ENCODE peak calls at places on chromosome 17, in six cellular contexts. One of them, this sample, is unnamed.
A peak's percentile ranks its signal among the peaks of the same experiment; 100 is the strongest.

GRCh38 chr17:40190197-40191021 is 13.1 kb downstream of the RAPGEFL1 start:
- DNase-seq in CD8-positive, alpha-beta memory T cell: no peak
- DNase-seq in uterus: no peak
- DNase-seq in CD8-positive, alpha-beta T cell: peak; percentile 55
- DNase-seq in kidney: no peak
- DNase-seq in tibial artery: no peak
- DNase-seq in this sample: peak; percentile 50

GRCh38 chr17:17698869-17699351 is 17.7 kb downstream of the RAI1 start:
- DNase-seq in CD8-positive, alpha-beta memory T cell: no peak
- DNase-seq in uterus: peak; percentile 59
- DNase-seq in CD8-positive, alpha-beta T cell: no peak
- DNase-seq in kidney: no peak
- DNase-seq in tibial artery: no peak
- DNase-seq in this sample: no peak

GRCh38 chr17:57926723-57927047 is 28.5 kb downstream of the CUEDC1 start:
- DNase-seq in CD8-positive, alpha-beta memory T cell: no peak
- DNase-seq in uterus: no peak
- DNase-seq in CD8-positive, alpha-beta T cell: no peak
- DNase-seq in kidney: no peak
- DNase-seq in tibial artery: no peak
- DNase-seq in this sample: no peak

GRCh38 chr17:41620583-41621434 is 3.6 kb downstream of the KRT17 start:
- DNase-seq in CD8-positive, alpha-beta memory T cell: peak; percentile 27
- DNase-seq in uterus: no peak
- DNase-seq in CD8-positive, alpha-beta T cell: no peak
- DNase-seq in kidney: peak; percentile 49
- DNase-seq in tibial artery: no peak
- DNase-seq in this sample: peak; percentile 44

GRCh38 chr17:79420318-79421243 is 190.3 kb downstream of the RBFOX3 start:
- DNase-seq in CD8-positive, alpha-beta memory T cell: no peak
- DNase-seq in uterus: peak; percentile 22
- DNase-seq in CD8-positive, alpha-beta T cell: no peak
- DNase-seq in kidney: no peak
- DNase-seq in tibial artery: no peak
- DNase-seq in this sample: peak; percentile 67

GRCh38 chr17:17109896-17110295 is 67.6 kb downstream of the MPRIP start:
- DNase-seq in CD8-positive, alpha-beta memory T cell: peak; percentile 67
- DNase-seq in uterus: no peak
- DNase-seq in CD8-positive, alpha-beta T cell: peak; percentile 60
- DNase-seq in kidney: peak; percentile 87
- DNase-seq in tibial artery: no peak
- DNase-seq in this sample: no peak

GRCh38 chr17:36673637-36674277 is 72.4 kb downstream of the MRM1 start:
- DNase-seq in CD8-positive, alpha-beta memory T cell: no peak
- DNase-seq in uterus: no peak
- DNase-seq in CD8-positive, alpha-beta T cell: peak; percentile 52
- DNase-seq in kidney: no peak
- DNase-seq in tibial artery: no peak
- DNase-seq in this sample: no peak

GRCh38 chr17:18141210-18141803 is 32.8 kb downstream of the MYO15A start:
- DNase-seq in CD8-positive, alpha-beta memory T cell: no peak
- DNase-seq in uterus: no peak
- DNase-seq in CD8-positive, alpha-beta T cell: no peak
- DNase-seq in kidney: no peak
- DNase-seq in tibial artery: no peak
- DNase-seq in this sample: no peak

GRCh38 chr17:8880466-8880865 is 13.0 kb upstream of the PIK3R6 start:
- DNase-seq in CD8-positive, alpha-beta memory T cell: no peak
- DNase-seq in uterus: no peak
- DNase-seq in CD8-positive, alpha-beta T cell: no peak
- DNase-seq in kidney: no peak
- DNase-seq in tibial artery: no peak
- DNase-seq in this sample: no peak

GRCh38 chr17:1787301-1787902 is 25.5 kb downstream of the SERPINF1 start:
- DNase-seq in CD8-positive, alpha-beta memory T cell: no peak
- DNase-seq in uterus: peak; percentile 83
- DNase-seq in CD8-positive, alpha-beta T cell: no peak
- DNase-seq in kidney: peak; percentile 75
- DNase-seq in tibial artery: peak; percentile 91
- DNase-seq in this sample: peak; percentile 83

GRCh38 chr17:9937164-9937835 is 32.2 kb upstream of the RCVRN start:
- DNase-seq in CD8-positive, alpha-beta memory T cell: no peak
- DNase-seq in uterus: no peak
- DNase-seq in CD8-positive, alpha-beta T cell: no peak
- DNase-seq in kidney: peak; percentile 58
- DNase-seq in tibial artery: peak; percentile 80
- DNase-seq in this sample: no peak

GRCh38 chr17:15233022-15233805 is 31.9 kb downstream of the PMP22 start:
- DNase-seq in CD8-positive, alpha-beta memory T cell: no peak
- DNase-seq in uterus: no peak
- DNase-seq in CD8-positive, alpha-beta T cell: no peak
- DNase-seq in kidney: no peak
- DNase-seq in tibial artery: no peak
- DNase-seq in this sample: peak; percentile 12

GRCh38 chr17:5837055-5837491 is 233.1 kb upstream of the WSCD1 start:
- DNase-seq in CD8-positive, alpha-beta memory T cell: no peak
- DNase-seq in uterus: no peak
- DNase-seq in CD8-positive, alpha-beta T cell: no peak
- DNase-seq in kidney: no peak
- DNase-seq in tibial artery: no peak
- DNase-seq in this sample: no peak

GRCh38 chr17:58506354-58507080 is 7.9 kb downstream of the MTMR4 start:
- DNase-seq in CD8-positive, alpha-beta memory T cell: no peak
- DNase-seq in uterus: no peak
- DNase-seq in CD8-positive, alpha-beta T cell: no peak
- DNase-seq in kidney: no peak
- DNase-seq in tibial artery: no peak
- DNase-seq in this sample: no peak

GRCh38 chr17:40373999-40374398 is 9.5 kb upstream of the GJD3 start:
- DNase-seq in CD8-positive, alpha-beta memory T cell: no peak
- DNase-seq in uterus: no peak
- DNase-seq in CD8-positive, alpha-beta T cell: no peak
- DNase-seq in kidney: no peak
- DNase-seq in tibial artery: no peak
- DNase-seq in this sample: no peak

GRCh38 chr17:36506831-36507230 is 20.4 kb downstream of the ZNHIT3 start:
- DNase-seq in CD8-positive, alpha-beta memory T cell: no peak
- DNase-seq in uterus: no peak
- DNase-seq in CD8-positive, alpha-beta T cell: no peak
- DNase-seq in kidney: no peak
- DNase-seq in tibial artery: no peak
- DNase-seq in this sample: no peak

GRCh38 chr17:21287703-21288449 is 3.4 kb downstream of the MAP2K3 start:
- DNase-seq in CD8-positive, alpha-beta memory T cell: peak; percentile 98
- DNase-seq in uterus: peak; percentile 88
- DNase-seq in CD8-positive, alpha-beta T cell: peak; percentile 93
- DNase-seq in kidney: peak; percentile 98
- DNase-seq in tibial artery: peak; percentile 99
- DNase-seq in this sample: peak; percentile 97

GRCh38 chr17:32102172-32102571 is 40.1 kb upstream of the RHOT1 start:
- DNase-seq in CD8-positive, alpha-beta memory T cell: no peak
- DNase-seq in uterus: no peak
- DNase-seq in CD8-positive, alpha-beta T cell: no peak
- DNase-seq in kidney: peak; percentile 31
- DNase-seq in tibial artery: no peak
- DNase-seq in this sample: no peak

GRCh38 chr17:43953746-43954145 is at the start of gene PYY:
- DNase-seq in CD8-positive, alpha-beta memory T cell: no peak
- DNase-seq in uterus: no peak
- DNase-seq in CD8-positive, alpha-beta T cell: no peak
- DNase-seq in kidney: peak; percentile 52
- DNase-seq in tibial artery: no peak
- DNase-seq in this sample: no peak

GRCh38 chr17:71409712-71410111 is 711.1 kb upstream of the SOX9 start:
- DNase-seq in CD8-positive, alpha-beta memory T cell: no peak
- DNase-seq in uterus: no peak
- DNase-seq in CD8-positive, alpha-beta T cell: no peak
- DNase-seq in kidney: no peak
- DNase-seq in tibial artery: no peak
- DNase-seq in this sample: no peak

GRCh38 chr17:2962729-2963128 is 100.7 kb downstream of the OR1D5 start:
- DNase-seq in CD8-positive, alpha-beta memory T cell: no peak
- DNase-seq in uterus: no peak
- DNase-seq in CD8-positive, alpha-beta T cell: no peak
- DNase-seq in kidney: no peak
- DNase-seq in tibial artery: peak; percentile 62
- DNase-seq in this sample: no peak

GRCh38 chr17:78494189-78494960 is 82.8 kb downstream of the DNAH17 start:
- DNase-seq in CD8-positive, alpha-beta memory T cell: peak; percentile 35
- DNase-seq in uterus: no peak
- DNase-seq in CD8-positive, alpha-beta T cell: no peak
- DNase-seq in kidney: peak; percentile 63
- DNase-seq in tibial artery: no peak
- DNase-seq in this sample: no peak

GRCh38 chr17:7476474-7476873 is 3.0 kb downstream of the ZBTB4 start:
- DNase-seq in CD8-positive, alpha-beta memory T cell: no peak
- DNase-seq in uterus: no peak
- DNase-seq in CD8-positive, alpha-beta T cell: no peak
- DNase-seq in kidney: peak; percentile 12
- DNase-seq in tibial artery: no peak
- DNase-seq in this sample: no peak

GRCh38 chr17:49457564-49458535 is 37.2 kb upstream of the NGFR start:
- DNase-seq in CD8-positive, alpha-beta memory T cell: no peak
- DNase-seq in uterus: no peak
- DNase-seq in CD8-positive, alpha-beta T cell: no peak
- DNase-seq in kidney: no peak
- DNase-seq in tibial artery: no peak
- DNase-seq in this sample: no peak

GRCh38 chr17:49464049-49464448 is 31.0 kb upstream of the NGFR start:
- DNase-seq in CD8-positive, alpha-beta memory T cell: no peak
- DNase-seq in uterus: no peak
- DNase-seq in CD8-positive, alpha-beta T cell: no peak
- DNase-seq in kidney: no peak
- DNase-seq in tibial artery: no peak
- DNase-seq in this sample: no peak

GRCh38 chr17:49461580-49461979 is 33.5 kb upstream of the NGFR start:
- DNase-seq in CD8-positive, alpha-beta memory T cell: no peak
- DNase-seq in uterus: no peak
- DNase-seq in CD8-positive, alpha-beta T cell: no peak
- DNase-seq in kidney: no peak
- DNase-seq in tibial artery: no peak
- DNase-seq in this sample: no peak

GRCh38 chr17:49459401-49459984 is 35.6 kb upstream of the NGFR start:
- DNase-seq in CD8-positive, alpha-beta memory T cell: no peak
- DNase-seq in uterus: no peak
- DNase-seq in CD8-positive, alpha-beta T cell: no peak
- DNase-seq in kidney: no peak
- DNase-seq in tibial artery: no peak
- DNase-seq in this sample: no peak

DNA sequence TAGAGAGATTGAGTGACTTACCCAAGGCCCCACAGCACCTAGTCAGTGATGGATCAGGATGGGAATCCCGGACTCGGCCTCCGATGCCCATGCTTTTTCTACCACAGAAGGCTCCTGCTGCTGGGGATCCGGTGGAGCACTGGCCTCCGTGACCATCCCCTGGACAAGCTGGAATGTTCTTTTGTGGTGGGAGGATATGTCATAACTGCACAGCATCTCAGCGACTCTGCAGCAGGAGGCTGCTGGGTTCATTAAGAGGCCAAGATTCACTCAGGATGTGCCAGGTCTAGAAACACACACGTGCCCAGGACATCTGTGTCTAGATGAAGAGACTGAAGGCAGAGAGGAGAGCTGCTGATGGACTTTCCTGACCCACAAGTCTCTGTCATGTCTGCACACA is 34.7 kb upstream of the NGFR start:
- DNase-seq in CD8-positive, alpha-beta memory T cell: no peak
- DNase-seq in uterus: no peak
- DNase-seq in CD8-positive, alpha-beta T cell: no peak
- DNase-seq in kidney: no peak
- DNase-seq in tibial artery: no peak
- DNase-seq in this sample: no peak
- H3K4me3 ChIP-seq in CD8-positive, alpha-beta memory T cell: no peak overlapping the region
- H3K4me3 ChIP-seq in uterus: no peak overlapping the region
- H3K4me3 ChIP-seq in CD8-positive, alpha-beta T cell: no peak overlapping the region
- H3K4me3 ChIP-seq in kidney: no peak overlapping the region
- H3K4me3 ChIP-seq in tibial artery: no peak overlapping the region
- H3K4me3 ChIP-seq in this sample: no peak overlapping the region

DNA sequence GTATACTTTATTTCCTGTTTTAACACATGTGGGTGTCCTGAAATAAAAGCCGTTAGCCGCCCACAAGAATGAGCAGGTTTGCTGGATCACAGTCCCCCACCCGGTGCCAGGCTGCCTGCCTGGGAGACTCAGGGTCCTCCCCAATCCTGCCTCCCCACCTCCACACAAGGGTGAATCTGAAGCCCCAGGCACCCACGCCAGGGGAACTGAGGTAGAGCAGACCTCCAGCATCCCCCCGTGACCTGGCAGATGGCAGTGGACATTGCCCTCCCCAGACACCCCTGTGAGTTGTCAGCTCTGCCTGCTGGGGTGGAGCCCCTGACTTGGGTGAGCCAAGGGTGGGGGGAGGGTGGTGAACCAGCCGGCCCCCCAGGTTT is 114.8 kb downstream of the METRNL start:
- DNase-seq in CD8-positive, alpha-beta memory T cell: peak; percentile 29
- DNase-seq in uterus: peak; percentile 11
- DNase-seq in CD8-positive, alpha-beta T cell: no peak
- DNase-seq in kidney: peak; percentile 56
- DNase-seq in tibial artery: peak; percentile 72
- DNase-seq in this sample: no peak
- H3K4me1 ChIP-seq in CD8-positive, alpha-beta memory T cell: peaks cover 15% of the 10 kb centered on the region
- H3K4me1 ChIP-seq in uterus: no peaks in the 10 kb centered on the region
- H3K4me1 ChIP-seq in CD8-positive, alpha-beta T cell: peaks cover 19% of the 10 kb centered on the region
- H3K4me1 ChIP-seq in kidney: no peaks in the 10 kb centered on the region
- H3K4me1 ChIP-seq in tibial artery: peaks cover 42% of the 10 kb centered on the region
- H3K4me1 ChIP-seq in this sample: peaks cover 58% of the 10 kb centered on the region

GRCh38 chr17:76840884-76841775 is 27.1 kb upstream of the MGAT5B start:
- DNase-seq in CD8-positive, alpha-beta memory T cell: no peak
- DNase-seq in uterus: no peak
- DNase-seq in CD8-positive, alpha-beta T cell: no peak
- DNase-seq in kidney: no peak
- DNase-seq in tibial artery: no peak
- DNase-seq in this sample: peak; percentile 92
- H3K4me3 ChIP-seq in CD8-positive, alpha-beta memory T cell: no peak overlapping the region
- H3K4me3 ChIP-seq in uterus: no peak overlapping the region
- H3K4me3 ChIP-seq in CD8-positive, alpha-beta T cell: no peak overlapping the region
- H3K4me3 ChIP-seq in kidney: no peak overlapping the region
- H3K4me3 ChIP-seq in tibial artery: no peak overlapping the region
- H3K4me3 ChIP-seq in this sample: peak overlapping the region; percentile 37

GRCh38 chr17:62611308-62611707 is 16.2 kb upstream of the MRC2 start:
- DNase-seq in CD8-positive, alpha-beta memory T cell: no peak
- DNase-seq in uterus: no peak
- DNase-seq in CD8-positive, alpha-beta T cell: no peak
- DNase-seq in kidney: no peak
- DNase-seq in tibial artery: no peak
- DNase-seq in this sample: no peak

GRCh38 chr17:62600805-62601204 is 26.7 kb upstream of the MRC2 start:
- DNase-seq in CD8-positive, alpha-beta memory T cell: no peak
- DNase-seq in uterus: no peak
- DNase-seq in CD8-positive, alpha-beta T cell: no peak
- DNase-seq in kidney: no peak
- DNase-seq in tibial artery: no peak
- DNase-seq in this sample: no peak

GRCh38 chr17:62599964-62600657 is 27.4 kb upstream of the MRC2 start:
- DNase-seq in CD8-positive, alpha-beta memory T cell: no peak
- DNase-seq in uterus: no peak
- DNase-seq in CD8-positive, alpha-beta T cell: no peak
- DNase-seq in kidney: no peak
- DNase-seq in tibial artery: no peak
- DNase-seq in this sample: no peak

GRCh38 chr17:62601438-62601837 is 26.0 kb upstream of the MRC2 start:
- DNase-seq in CD8-positive, alpha-beta memory T cell: no peak
- DNase-seq in uterus: no peak
- DNase-seq in CD8-positive, alpha-beta T cell: no peak
- DNase-seq in kidney: no peak
- DNase-seq in tibial artery: no peak
- DNase-seq in this sample: no peak

GRCh38 chr17:62605588-62605987 is 21.9 kb upstream of the MRC2 start:
- DNase-seq in CD8-positive, alpha-beta memory T cell: no peak
- DNase-seq in uterus: no peak
- DNase-seq in CD8-positive, alpha-beta T cell: no peak
- DNase-seq in kidney: no peak
- DNase-seq in tibial artery: no peak
- DNase-seq in this sample: no peak
- H3K4me1 ChIP-seq in CD8-positive, alpha-beta memory T cell: no peaks in the 10 kb centered on the region
- H3K4me1 ChIP-seq in uterus: no peaks in the 10 kb centered on the region
- H3K4me1 ChIP-seq in CD8-positive, alpha-beta T cell: no peaks in the 10 kb centered on the region
- H3K4me1 ChIP-seq in kidney: no peaks in the 10 kb centered on the region
- H3K4me1 ChIP-seq in tibial artery: no peaks in the 10 kb centered on the region
- H3K4me1 ChIP-seq in this sample: peaks cover 5% of the 10 kb centered on the region